ENCODE peak calls at places on chromosomes 11 and 22, in seven cellular contexts. G is tibial nerve, Q is LNCaP clone FGC, A is ovary, L is right atrium auricular region, H is A549, N is cardiac fibroblast. O is an unnamed sample.

GRCh38 chr11:132030896-132031295 is 660.5 kb downstream of the NTM start:
- DNase-seq in G (no peak), Q (no peak), A (no peak), L (no peak), H (no peak), N (no peak), O (peak)

GRCh38 chr11:34263462-34264186 is 94.2 kb downstream of the ABTB2 start:
- DNase-seq in G (no peak), Q (peak), A (no peak), L (peak), H (peak), N (peak), O (peak)

GRCh38 chr11:65826972-65827773 is 6.6 kb upstream of the SNX32 start:
- DNase-seq in G (no peak), Q (no peak), A (no peak), L (no peak), H (no peak), N (no peak), O (no peak)

GRCh38 chr11:122661182-122661945 is 5.8 kb downstream of the UBASH3B start:
- DNase-seq in G (no peak), Q (no peak), A (no peak), L (no peak), H (no peak), N (no peak), O (peak)

GRCh38 chr11:18578975-18579598 is 9.4 kb downstream of the UEVLD start:
- DNase-seq in G (no peak), Q (peak), A (no peak), L (no peak), H (peak), N (no peak), O (no peak)

GRCh38 chr11:101476186-101476585 is 107.6 kb downstream of the TRPC6 start:
- DNase-seq in G (no peak), Q (no peak), A (no peak), L (no peak), H (no peak), N (no peak), O (no peak)

GRCh38 chr22:44210721-44211120 is 30.0 kb downstream of the PARVG start:
- DNase-seq in G (no peak), Q (no peak), A (no peak), L (no peak), H (no peak), N (peak), O (peak)

GRCh38 chr22:22753526-22754267 is 109.3 kb downstream of the GGTLC2 start:
- DNase-seq in G (peak), Q (peak), A (peak), L (no peak), H (peak), N (peak), O (no peak)

GRCh38 chr22:41560095-41560487 is 719 bp upstream of the CSDC2 start:
- DNase-seq in G (no peak), Q (no peak), A (peak), L (no peak), H (no peak), N (no peak), O (no peak)
- H3K4me3 ChIP-seq in G (no peak), Q (no peak), A (peak), L (peak), H (no peak), N (no peak), O (no peak)

GRCh38 chr22:46797355-46797754 is 34.9 kb downstream of the TBC1D22A start:
- DNase-seq in G (no peak), Q (no peak), A (no peak), L (no peak), H (no peak), N (peak), O (no peak)
- TF ChIP-seq CTCF in G (no peak), Q (no peak), A (no peak), L (no peak), H (peak), N (peak), O (peak)

GRCh38 chr11:1761857-1762536 is 1.7 kb downstream of the CTSD start:
- DNase-seq in G (no peak), Q (no peak), A (no peak), L (no peak), H (no peak), N (peak), O (no peak)
- H3K4me3 ChIP-seq in G (peak), Q (peak), A (no peak), L (peak), H (peak), N (peak), O (peak)

DNA sequence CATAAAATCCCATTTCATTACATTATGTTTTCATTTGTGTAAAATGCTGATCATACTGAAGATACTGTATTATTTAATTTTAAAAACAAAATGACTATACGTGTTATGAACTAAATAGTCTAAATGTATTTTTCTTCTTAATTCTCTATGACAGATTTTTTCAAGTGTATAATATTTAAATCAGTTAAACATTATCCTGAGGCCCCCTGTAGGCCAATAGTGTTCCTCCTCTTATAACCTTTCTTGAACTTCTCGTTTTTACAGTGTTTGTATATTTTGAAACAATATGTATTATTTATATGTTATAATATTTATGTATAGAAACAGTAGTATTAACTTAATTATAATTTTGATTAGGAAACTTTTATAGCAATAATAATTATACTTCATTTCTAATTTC is 151.1 kb upstream of the CHORDC1 start:
- DNase-seq in G (no peak), Q (no peak), A (no peak), L (no peak), H (no peak), N (no peak), O (no peak)
- TF ChIP-seq CTCF in G (no peak), Q (no peak), A (no peak), L (no peak), H (no peak), N (no peak), O (no peak)

O was measured in astrocyte.